ENCODE peak calls at places on chromosomes 3 and 15, in five cellular contexts. X is fibroblast of pulmonary artery, T is iPS DF 6.9, E is astrocyte of the spinal cord, J is T-helper 2 cell. B is an unnamed sample.

GRCh38 chr3:171168086-171168485 is 141.6 kb upstream of the SLC2A2 start:
- DNase-seq in E (peak), X (peak), T (no peak), J (no peak), B (peak)

GRCh38 chr3:127107002-127107401 is 85.9 kb upstream of the PRR23E start:
- DNase-seq in E (no peak), T (no peak), X (no peak), J (no peak), B (no peak)

GRCh38 chr15:25068696-25069095 is 113.9 kb downstream of the SNRPN start:
- DNase-seq in X (no peak), E (no peak), J (no peak), T (no peak), B (no peak)

GRCh38 chr3:117104381-117104780 is 394.8 kb downstream of the TUSC7 start:
- DNase-seq in X (no peak), T (no peak), J (no peak), E (no peak), B (no peak)

GRCh38 chr3:11924518-11924917 is 77.8 kb upstream of the TAMM41 start:
- DNase-seq in E (no peak), X (no peak), T (no peak), J (no peak), B (peak)

GRCh38 chr15:39919740-39920509 is at the start of gene GPR176:
- DNase-seq in J (no peak), X (peak), T (no peak), E (peak), B (no peak)

GRCh38 chr3:138845771-138846173 is 11.0 kb upstream of the PIK3CB start:
- DNase-seq in E (no peak), X (no peak), J (no peak), T (no peak), B (peak)

GRCh38 chr15:70604671-70605070 is 158.7 kb downstream of the UACA start:
- DNase-seq in T (no peak), E (peak), X (peak), J (no peak), B (no peak)

GRCh38 chr15:50798684-50799083 is 33.2 kb upstream of the SPPL2A start:
- DNase-seq in X (no peak), E (no peak), T (no peak), J (no peak), B (no peak)

GRCh38 chr3:31980530-31981205 is 394 bp downstream of the OSBPL10 start:
- DNase-seq in E (peak), X (peak), J (peak), T (no peak), B (no peak)

GRCh38 chr15:33968224-33968623 is at the start of gene CHRM5:
- DNase-seq in J (no peak), T (no peak), X (no peak), E (no peak), B (no peak)

GRCh38 chr3:50154840-50155490 is at the start of gene SEMA3F:
- DNase-seq in X (peak), T (no peak), J (peak), E (peak), B (no peak)

GRCh38 chr3:108472011-108472591 is 38.3 kb downstream of the MYH15 start:
- DNase-seq in E (peak), J (no peak), X (peak), T (no peak), B (no peak)

GRCh38 chr15:62452016-62452415 is 286.9 kb upstream of the C2CD4B start:
- DNase-seq in J (no peak), X (no peak), T (no peak), E (no peak), B (no peak)

GRCh38 chr15:74222705-74223104 is 13.4 kb upstream of the CCDC33 start:
- DNase-seq in J (no peak), E (no peak), X (no peak), T (no peak), B (no peak)

GRCh38 chr15:83435782-83436181 is 11.4 kb upstream of the SH3GL3 start:
- DNase-seq in E (no peak), J (no peak), X (no peak), T (no peak), B (no peak)

GRCh38 chr3:63048365-63048764 is 173.1 kb upstream of the CADPS start:
- DNase-seq in X (no peak), J (no peak), T (no peak), E (peak), B (no peak)

GRCh38 chr15:39191871-39192281 is 389.0 kb upstream of the THBS1 start:
- DNase-seq in E (peak), T (no peak), X (peak), J (no peak), B (no peak)

GRCh38 chr15:72353266-72353665 is 22.5 kb downstream of the HEXA start:
- DNase-seq in E (peak), T (no peak), J (no peak), X (no peak), B (no peak)

GRCh38 chr15:70835415-70835814 is 18.5 kb downstream of the LARP6 start:
- DNase-seq in E (no peak), X (no peak), J (no peak), T (no peak), B (no peak)

GRCh38 chr15:101534376-101534970 is 45.0 kb upstream of the PCSK6 start:
- DNase-seq in E (no peak), T (no peak), J (no peak), X (no peak), B (no peak)

GRCh38 chr3:19811689-19812088 is 122.3 kb downstream of the EFHB start:
- DNase-seq in T (no peak), E (no peak), X (no peak), J (no peak), B (no peak)

GRCh38 chr3:159911664-159912037 is 77.0 kb upstream of the IL12A start:
- DNase-seq in X (no peak), J (no peak), E (no peak), T (no peak), B (no peak)

GRCh38 chr15:89680282-89680873 is 1.2 kb upstream of the PLIN1 start:
- DNase-seq in E (peak), J (no peak), X (peak), T (no peak), B (no peak)

GRCh38 chr15:44312108-44312507 is 23.6 kb downstream of the GOLM2 start:
- DNase-seq in E (no peak), X (no peak), T (no peak), J (no peak), B (no peak)

GRCh38 chr3:37806505-37807291 is 55.0 kb upstream of the CTDSPL start:
- DNase-seq in X (no peak), T (no peak), E (no peak), J (no peak), B (no peak)

GRCh38 chr15:31259562-31260252 is 66.9 kb upstream of the KLF13 start:
- DNase-seq in J (no peak), E (no peak), X (no peak), T (no peak), B (no peak)

GRCh38 chr3:152190636-152191183 is 78.0 kb upstream of the MBNL1 start:
- DNase-seq in E (no peak), X (no peak), T (no peak), J (no peak), B (no peak)

GRCh38 chr3:128232421-128233180 is 79.3 kb downstream of the EEFSEC start:
- DNase-seq in J (no peak), T (no peak), E (no peak), X (no peak), B (no peak)

GRCh38 chr3:54533856-54534255 is 394.0 kb downstream of the LRTM1 start:
- DNase-seq in E (no peak), X (no peak), J (no peak), T (no peak), B (no peak)

GRCh38 chr3:192011137-192011536 is 550.2 kb downstream of the PYDC2 start:
- DNase-seq in X (peak), J (no peak), T (no peak), E (peak), B (no peak)

GRCh38 chr3:99997293-99997692 is 117.0 kb downstream of the FILIP1L start:
- DNase-seq in T (no peak), E (peak), X (peak), J (no peak), B (no peak)

GRCh38 chr3:173529062-173529711 is 131.6 kb downstream of the NLGN1 start:
- DNase-seq in X (peak), J (no peak), E (no peak), T (peak), B (peak)

GRCh38 chr3:124107074-124107473 is 115.2 kb upstream of the ROPN1 start:
- DNase-seq in T (no peak), E (no peak), X (no peak), J (no peak), B (no peak)

GRCh38 chr3:50559702-50560101 is 7.8 kb downstream of the C3orf18 start:
- DNase-seq in J (no peak), T (no peak), E (no peak), X (no peak), B (no peak)

GRCh38 chr3:110397115-110397514 is 674.5 kb upstream of the NECTIN3 start:
- DNase-seq in T (no peak), E (no peak), X (no peak), J (no peak), B (no peak)

GRCh38 chr3:138862924-138863775 is 28.4 kb upstream of the PIK3CB start:
- DNase-seq in E (peak), T (no peak), J (no peak), X (peak), B (peak)

GRCh38 chr3:184685646-184686045 is 26.2 kb downstream of the MAGEF1 start:
- DNase-seq in E (no peak), T (no peak), J (no peak), X (no peak), B (peak)

GRCh38 chr3:181176610-181177009 is 187.1 kb upstream of the DNAJC19 start:
- DNase-seq in X (peak), J (no peak), T (no peak), E (peak), B (peak)

GRCh38 chr3:119259821-119260220 is 19.1 kb upstream of the B4GALT4 start:
- DNase-seq in J (no peak), E (no peak), X (no peak), T (no peak), B (no peak)